ENCODE peak calls at places on chromosomes 16 and 17, in nine cellular contexts. X is hepatocyte; Z is T-helper 22 cell; S is CD8-positive, alpha-beta memory T cell; Q is activated T-cell treated with anti-CD3 and anti-CD28 coated beads, Interleukin-2, amount 50 U/mL, for 72 hours; D is NCI-H1105; F is T-helper 9 cell; V is heart left ventricle; J is NCI-H446 treated with DMSO at 0.1 percent for 48 hours. O is an unnamed sample.

GRCh38 chr16:49822649-49823370 is 33.1 kb downstream of the ZNF423 start:
- DNase-seq in D (no peak), V (no peak), F (no peak), J (no peak), X (no peak), S (no peak), Z (no peak), Q (no peak), O (no peak)

GRCh38 chr16:19132898-19133297 is 19.1 kb downstream of the ITPRIPL2 start:
- DNase-seq in J (no peak), D (no peak), S (no peak), Q (no peak), V (no peak), Z (no peak), F (no peak), X (no peak), O (no peak)

GRCh38 chr16:492211-492875 is 35.2 kb upstream of the CAPN15 start:
- DNase-seq in J (no peak), X (no peak), F (no peak), V (no peak), S (no peak), D (no peak), Z (no peak), Q (no peak), O (no peak)

GRCh38 chr17:81967244-81967532 is 6.2 kb upstream of the NOTUM start:
- DNase-seq in J (no peak), V (no peak), S (no peak), Z (no peak), Q (no peak), X (no peak), F (no peak), D (no peak), O (no peak)

GRCh38 chr16:8474576-8474975 is 115.7 kb downstream of the TMEM114 start:
- DNase-seq in J (peak; percentile 18), S (no peak), V (no peak), Z (no peak), X (no peak), Q (no peak), F (no peak), D (peak; percentile 43), O (no peak)

GRCh38 chr17:78082988-78083387 is 45.6 kb downstream of the TMC6 start:
- DNase-seq in S (no peak), D (peak; percentile 79), J (no peak), V (no peak), F (no peak), Q (no peak), X (no peak), Z (no peak), O (no peak)

GRCh38 chr16:87318158-87318644 is 1.0 kb upstream of the C16orf95 start:
- DNase-seq in J (no peak), F (no peak), D (no peak), V (no peak), S (no peak), Z (no peak), X (peak; percentile 23), Q (no peak), O (no peak)

GRCh38 chr17:743139-743538 is 8.9 kb downstream of the GEMIN4 start:
- DNase-seq in Z (no peak), F (no peak), S (no peak), Q (no peak), J (no peak), V (no peak), X (no peak), D (no peak), O (no peak)

GRCh38 chr17:12422632-12423031 is 243.1 kb upstream of the MYOCD start:
- DNase-seq in D (no peak), Z (no peak), Q (no peak), J (no peak), X (no peak), V (peak; percentile 29), S (no peak), F (no peak), O (no peak)

GRCh38 chr17:57806083-57806830 is 43.6 kb downstream of the MRPS23 start:
- DNase-seq in F (no peak), J (no peak), Q (no peak), S (no peak), D (peak; percentile 32), X (no peak), Z (no peak), V (no peak), O (no peak)